ENCODE peak calls at places on chromosomes 6 and 20, in four cellular contexts. T is uterus, Q is adipocyte, V is mucosa of descending colon. G is an unnamed sample.

GRCh38 chr6:5752282-5752681 is 254.4 kb downstream of the NRN1 start:
- DNase-seq in T (no peak), Q (peak; percentile 78), V (no peak), G (no peak)

GRCh38 chr6:135331002-135331401 is 149.9 kb downstream of the MYB start:
- DNase-seq in T (no peak), Q (no peak), V (no peak), G (no peak)

GRCh38 chr6:133973109-133973971 is 20.3 kb downstream of the TBPL1 start:
- DNase-seq in T (no peak), Q (peak; percentile 88), V (no peak), G (no peak)

GRCh38 chr6:83333500-83333899 is 97.4 kb downstream of the ME1 start:
- DNase-seq in T (no peak), Q (no peak), V (no peak), G (no peak)

GRCh38 chr20:53163486-53163885 is 191.3 kb downstream of the TSHZ2 start:
- DNase-seq in T (no peak), Q (no peak), V (no peak), G (no peak)

GRCh38 chr20:64102647-64103354 is 4.6 kb downstream of the NPBWR2 start:
- DNase-seq in T (no peak), Q (no peak), V (no peak), G (peak; percentile 16)

GRCh38 chr20:5580940-5581708 is 169.1 kb upstream of the SHLD1 start:
- DNase-seq in T (no peak), Q (no peak), V (no peak), G (no peak)

GRCh38 chr6:23218751-23219150 is 649.4 kb downstream of the HDGFL1 start:
- DNase-seq in T (no peak), Q (no peak), V (no peak), G (no peak)

GRCh38 chr6:40848038-40848437 is 191.0 kb downstream of the UNC5CL start:
- DNase-seq in T (no peak), Q (no peak), V (peak; percentile 33), G (no peak)

GRCh38 chr6:25153079-25153478 is 126.1 kb upstream of the CARMIL1 start:
- DNase-seq in T (no peak), Q (no peak), V (no peak), G (no peak)

GRCh38 chr6:2111162-2111677 is 134.2 kb downstream of the GMDS start:
- DNase-seq in T (no peak), Q (peak; percentile 71), V (no peak), G (no peak)

GRCh38 chr20:22729180-22729579 is 144.8 kb upstream of the FOXA2 start:
- DNase-seq in T (no peak), Q (no peak), V (no peak), G (no peak)

GRCh38 chr6:137099689-137100398 is 55.1 kb upstream of the IL20RA start:
- DNase-seq in T (no peak), Q (no peak), V (no peak), G (no peak)

GRCh38 chr6:52976591-52977035 is 18.5 kb downstream of the GSTA4 start:
- DNase-seq in T (no peak), Q (no peak), V (no peak), G (no peak)

DNA sequence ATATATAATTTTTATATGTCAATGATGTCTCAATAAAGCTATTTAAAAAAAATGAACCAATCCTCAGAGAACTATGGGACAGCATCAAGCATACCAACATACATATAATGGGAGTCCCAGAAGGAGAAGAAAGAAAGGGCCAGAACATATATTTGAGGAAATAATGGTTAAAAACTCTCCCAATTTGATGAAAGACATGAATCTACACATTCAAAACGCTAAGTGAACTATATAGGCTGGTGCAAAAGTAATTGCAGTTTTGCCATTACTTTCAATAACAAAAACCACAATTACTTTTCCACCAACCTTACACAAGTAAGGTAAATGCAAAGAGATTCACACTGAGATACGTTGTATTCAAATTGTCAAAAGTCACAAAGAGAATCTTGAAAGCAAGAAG is 43.4 kb downstream of the ZNF133 start:
- DNase-seq in T (no peak), Q (no peak), V (no peak), G (no peak)
- H3K9me3 ChIP-seq in T (no peaks in the 10 kb centered on the region), Q (peaks cover 41% of the 10 kb centered on the region), V (peaks cover 31% of the 10 kb centered on the region), G (peaks cover 74% of the 10 kb centered on the region)

GRCh38 chr6:164832410-164832809 is 477.0 kb downstream of the C6orf118 start:
- DNase-seq in T (no peak), Q (no peak), V (no peak), G (no peak)
- H3K9me3 ChIP-seq in T (no peaks in the 10 kb centered on the region), Q (no peaks in the 10 kb centered on the region), V (peaks cover 46% of the 10 kb centered on the region), G (peaks cover 6% of the 10 kb centered on the region)

GRCh38 chr20:51298141-51298540 is 244.4 kb downstream of the NFATC2 start:
- DNase-seq in T (no peak), Q (no peak), V (no peak), G (no peak)

GRCh38 chr20:51299413-51299812 is 243.1 kb downstream of the NFATC2 start:
- DNase-seq in T (no peak), Q (no peak), V (no peak), G (no peak)

GRCh38 chr20:51301026-51301425 is 241.5 kb downstream of the NFATC2 start:
- DNase-seq in T (no peak), Q (no peak), V (no peak), G (no peak)

GRCh38 chr20:51303731-51304670 is 238.5 kb downstream of the NFATC2 start:
- DNase-seq in T (no peak), Q (no peak), V (no peak), G (no peak)

DNA sequence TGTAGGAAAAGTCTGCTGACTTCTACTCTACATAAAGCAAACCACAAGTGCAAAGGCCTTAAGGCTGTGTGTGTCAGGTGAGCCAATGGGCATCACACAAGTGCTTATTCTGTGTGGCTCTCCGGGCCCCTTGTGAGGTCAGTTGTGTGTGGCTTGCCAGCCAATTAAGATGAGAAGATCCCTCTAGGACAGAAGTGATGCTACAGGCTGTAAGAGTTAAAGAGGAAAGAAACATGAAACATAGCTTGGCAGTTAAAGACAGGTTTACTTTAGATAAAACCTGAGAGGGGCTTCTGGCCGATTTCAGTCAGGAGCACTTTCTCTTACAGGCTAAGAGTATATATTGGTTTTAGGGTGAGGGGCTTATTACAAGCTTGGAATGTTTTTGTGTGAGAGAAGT is 242.4 kb downstream of the NFATC2 start:
- DNase-seq in T (no peak), Q (no peak), V (no peak), G (no peak)
- H3K9me3 ChIP-seq in T (no peaks in the 10 kb centered on the region), Q (peaks cover 24% of the 10 kb centered on the region), V (no peaks in the 10 kb centered on the region), G (peaks cover 41% of the 10 kb centered on the region)

GRCh38 chr20:37407117-37407566 is 61.2 kb downstream of the SRC start:
- DNase-seq in T (no peak), Q (no peak), V (no peak), G (no peak)
- H3K9me3 ChIP-seq in T (no peaks in the 10 kb centered on the region), Q (no peaks in the 10 kb centered on the region), V (no peaks in the 10 kb centered on the region), G (no peaks in the 10 kb centered on the region)

GRCh38 chr6:62652692-62653328 is 366.8 kb upstream of the KHDRBS2 start:
- DNase-seq in T (no peak), Q (peak; percentile 21), V (no peak), G (no peak)
- H3K9me3 ChIP-seq in T (no peaks in the 10 kb centered on the region), Q (peaks cover 34% of the 10 kb centered on the region), V (peaks cover 60% of the 10 kb centered on the region), G (peaks cover 91% of the 10 kb centered on the region)

GRCh38 chr6:142210606-142211005 is 63.5 kb downstream of the VTA1 start:
- DNase-seq in T (no peak), Q (no peak), V (no peak), G (no peak)

GRCh38 chr6:142207265-142207877 is 60.3 kb downstream of the VTA1 start:
- DNase-seq in T (peak; percentile 26), Q (peak; percentile 63), V (peak; percentile 48), G (peak; percentile 16)
- H3K9me3 ChIP-seq in T (no peaks in the 10 kb centered on the region), Q (no peaks in the 10 kb centered on the region), V (no peaks in the 10 kb centered on the region), G (no peaks in the 10 kb centered on the region)

GRCh38 chr20:19967441-19967840 is 49.7 kb upstream of the NAA20 start:
- DNase-seq in T (no peak), Q (no peak), V (no peak), G (no peak)
- H3K9me3 ChIP-seq in T (no peaks in the 10 kb centered on the region), Q (no peaks in the 10 kb centered on the region), V (no peaks in the 10 kb centered on the region), G (no peaks in the 10 kb centered on the region)

GRCh38 chr6:167573461-167574215 is 248.8 kb downstream of the TTLL2 start:
- DNase-seq in T (peak; percentile 69), Q (no peak), V (no peak), G (no peak)

GRCh38 chr6:167571550-167571949 is 246.7 kb downstream of the TTLL2 start:
- DNase-seq in T (no peak), Q (no peak), V (no peak), G (no peak)

GRCh38 chr6:167572841-167573271 is 248.0 kb downstream of the TTLL2 start:
- DNase-seq in T (no peak), Q (no peak), V (no peak), G (no peak)

GRCh38 chr6:167570460-167571400 is 245.8 kb downstream of the TTLL2 start:
- DNase-seq in T (no peak), Q (no peak), V (no peak), G (no peak)

GRCh38 chr6:167572106-167572505 is 247.2 kb downstream of the TTLL2 start:
- DNase-seq in T (no peak), Q (no peak), V (no peak), G (no peak)
- H3K9me3 ChIP-seq in T (no peaks in the 10 kb centered on the region), Q (no peaks in the 10 kb centered on the region), V (no peaks in the 10 kb centered on the region), G (no peaks in the 10 kb centered on the region)

DNA sequence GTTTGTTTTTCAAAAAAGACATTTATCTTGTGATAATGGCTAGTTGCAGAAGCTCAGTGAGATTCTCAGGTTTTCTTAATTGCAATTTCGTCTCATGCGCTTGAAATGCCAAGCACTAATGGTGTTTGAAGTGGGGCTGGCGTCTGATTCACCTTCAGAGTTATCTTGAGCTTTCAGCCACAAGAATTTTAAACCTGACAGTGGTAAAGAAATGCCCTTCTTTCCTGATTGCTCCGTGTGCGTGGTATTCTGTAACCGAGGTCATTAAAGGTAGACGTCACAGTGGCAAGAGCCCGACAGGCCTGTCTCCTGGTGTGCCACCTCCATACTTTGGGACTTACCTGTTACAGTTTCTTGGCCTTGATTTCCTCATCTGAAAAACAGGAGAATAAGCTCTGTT is 126.5 kb upstream of the QKI start:
- DNase-seq in T (no peak), Q (no peak), V (no peak), G (no peak)
- H3K9me3 ChIP-seq in T (no peaks in the 10 kb centered on the region), Q (no peaks in the 10 kb centered on the region), V (no peaks in the 10 kb centered on the region), G (no peaks in the 10 kb centered on the region)

DNA sequence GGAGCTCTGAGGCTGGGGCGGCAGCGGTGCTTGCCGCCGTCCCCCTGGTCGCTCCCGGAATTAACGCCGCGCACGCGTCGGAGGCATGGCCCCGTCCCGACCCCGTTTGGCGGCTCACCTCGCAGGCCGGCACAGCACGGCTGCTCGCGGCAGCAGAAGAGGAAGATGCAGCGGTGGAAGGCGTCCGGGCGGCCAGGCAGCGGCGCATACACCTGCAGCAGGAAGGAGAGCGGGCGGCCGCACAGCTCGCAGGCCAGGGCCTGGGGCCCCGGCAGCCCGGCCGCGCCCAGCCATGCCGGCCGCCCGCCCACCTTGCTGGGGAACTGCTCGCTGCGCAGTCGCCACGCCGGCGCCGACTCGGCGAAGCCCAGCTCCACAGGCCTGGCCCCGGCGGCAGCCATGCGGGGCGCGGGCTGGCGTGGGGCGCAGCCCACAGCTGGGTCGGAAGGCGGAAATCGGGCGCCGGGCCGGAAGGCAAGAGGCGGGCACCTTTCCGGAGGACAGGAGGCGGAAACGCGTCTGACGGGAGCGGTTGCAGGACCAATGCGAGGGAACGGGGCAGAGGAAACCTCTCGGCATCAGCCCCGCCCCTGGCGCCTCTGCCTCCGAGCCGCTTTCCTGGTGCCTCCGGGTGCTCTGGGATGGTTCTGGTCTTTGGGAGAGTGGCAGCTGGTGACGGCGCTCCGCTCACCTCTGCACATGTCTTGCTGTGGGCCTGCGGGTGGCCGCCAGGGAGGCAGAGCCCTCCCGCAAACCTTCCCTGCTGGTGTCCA is at the start of gene PDCD2:
- DNase-seq in T (peak; percentile 89), Q (peak; percentile 98), V (peak; percentile 94), G (peak; percentile 94)
- H3K9me3 ChIP-seq in T (no peaks in the 10 kb centered on the region), Q (no peaks in the 10 kb centered on the region), V (no peaks in the 10 kb centered on the region), G (no peaks in the 10 kb centered on the region)

G was measured in left ventricle myocardium inferior.